ENCODE peak calls at places on chromosomes 1 and 21, in five cellular contexts. P is body of pancreas, I is dorsolateral prefrontal cortex, J is thyroid gland, F is Peyer's patch. Z is an unnamed sample. For H3K27me3, the result is how much of the 10 kb centered on the place peaks cover.

GRCh38 chr1:12069616-12070244 is 6.6 kb downstream of the TNFRSF8 start:
- DNase-seq in J (no peak), I (no peak), P (no peak), F (no peak), Z (peak)

GRCh38 chr1:243580072-243580471 is 270.0 kb downstream of the AKT3 start:
- DNase-seq in J (no peak), I (no peak), F (no peak), P (no peak), Z (peak)

GRCh38 chr21:34967509-34968289 is 81.4 kb downstream of the RUNX1 start:
- DNase-seq in J (no peak), F (no peak), P (no peak), I (no peak), Z (no peak)

GRCh38 chr1:44609412-44609767 is 64.9 kb downstream of the TMEM53 start:
- DNase-seq in J (peak), I (peak), P (peak), F (peak), Z (peak)

GRCh38 chr21:33127154-33127893 is 57.4 kb downstream of the OLIG1 start:
- DNase-seq in J (peak), F (peak), P (peak), I (peak), Z (peak)

GRCh38 chr1:37919277-37919676 is 27.6 kb downstream of the INPP5B start:
- DNase-seq in J (no peak), F (no peak), I (no peak), P (no peak), Z (peak)

GRCh38 chr1:170581041-170581440 is 49.1 kb downstream of the GORAB start:
- DNase-seq in I (no peak), F (no peak), P (no peak), J (peak), Z (no peak)

GRCh38 chr1:94095112-94095637 is 25.8 kb downstream of the ABCA4 start:
- DNase-seq in I (peak), J (peak), F (peak), P (peak), Z (peak)

GRCh38 chr1:91952187-91952586 is 3.0 kb downstream of the BRDT start:
- DNase-seq in J (no peak), F (no peak), P (no peak), I (no peak), Z (no peak)

GRCh38 chr1:64913361-64914015 is 52.9 kb downstream of the JAK1 start:
- DNase-seq in P (no peak), J (no peak), F (no peak), I (no peak), Z (no peak)

GRCh38 chr1:100322436-100323211 is 29.7 kb upstream of the CDC14A start:
- DNase-seq in J (no peak), P (no peak), F (no peak), I (no peak), Z (no peak)

GRCh38 chr1:207628776-207629175 is 16.2 kb upstream of the CR1L start:
- DNase-seq in P (no peak), F (no peak), J (no peak), I (no peak), Z (no peak)

GRCh38 chr1:169392406-169392805 is 24.4 kb downstream of the BLZF1 start:
- DNase-seq in P (no peak), J (no peak), F (no peak), I (no peak), Z (no peak)

GRCh38 chr21:23968722-23969647 is 1638.3 kb downstream of the MRPL39 start:
- DNase-seq in F (peak), P (peak), I (no peak), J (no peak), Z (peak)

GRCh38 chr1:6424619-6425593 is at the start of gene ESPN:
- DNase-seq in J (no peak), P (no peak), I (no peak), F (no peak), Z (no peak)

GRCh38 chr1:24155011-24155782 is 12.3 kb upstream of the IL22RA1 start:
- DNase-seq in J (peak), I (no peak), F (peak), P (peak), Z (no peak)

GRCh38 chr1:172288611-172289010 is 131.9 kb upstream of the C1orf105 start:
- DNase-seq in F (no peak), P (no peak), J (no peak), I (no peak), Z (no peak)

GRCh38 chr1:107430540-107431228 is 289.8 kb downstream of the NTNG1 start:
- DNase-seq in P (peak), J (peak), F (peak), I (no peak), Z (peak)

DNA sequence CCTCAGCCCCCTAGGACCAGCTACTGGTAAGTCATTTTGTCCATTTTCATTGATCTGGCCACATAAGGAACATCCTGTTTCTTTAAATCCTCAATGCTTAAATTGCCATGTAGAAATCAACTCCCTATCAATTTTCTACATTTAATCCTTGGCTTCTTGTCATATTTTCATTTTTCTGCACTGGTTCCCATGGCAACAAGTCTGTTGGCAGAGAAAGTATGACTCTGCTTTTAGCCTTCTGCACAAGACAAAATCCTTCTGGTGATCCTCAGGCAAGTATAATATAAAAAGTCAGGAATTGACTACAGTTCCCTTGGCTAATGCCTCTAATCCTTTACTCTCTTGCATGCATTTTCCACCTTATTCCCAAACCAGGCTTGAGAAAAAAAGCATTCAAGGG is 65.0 kb downstream of the LRRC40 start:
- DNase-seq in F (no peak), I (no peak), P (no peak), J (no peak), Z (peak)
- H3K27ac ChIP-seq in F (no peak), I (peak), P (no peak), J (no peak), Z (peak)

GRCh38 chr1:47238935-47239640 is 7.1 kb upstream of the TAL1 start:
- DNase-seq in P (no peak), J (no peak), F (no peak), I (no peak), Z (no peak)

GRCh38 chr1:47232187-47232874 is at the start of gene TAL1:
- DNase-seq in J (no peak), I (no peak), F (no peak), P (no peak), Z (no peak)

GRCh38 chr1:47233165-47233564 is 1.1 kb upstream of the TAL1 start:
- DNase-seq in J (no peak), F (no peak), I (no peak), P (no peak), Z (no peak)

GRCh38 chr1:47235280-47235679 is 3.3 kb upstream of the TAL1 start:
- DNase-seq in J (no peak), I (no peak), P (no peak), F (no peak), Z (no peak)

GRCh38 chr1:47235822-47236221 is 3.8 kb upstream of the TAL1 start:
- DNase-seq in P (no peak), F (no peak), I (no peak), J (no peak), Z (no peak)
- H3K27me3 ChIP-seq in P (under half), F (under half), I (under half), J (under half), Z (under half)

DNA sequence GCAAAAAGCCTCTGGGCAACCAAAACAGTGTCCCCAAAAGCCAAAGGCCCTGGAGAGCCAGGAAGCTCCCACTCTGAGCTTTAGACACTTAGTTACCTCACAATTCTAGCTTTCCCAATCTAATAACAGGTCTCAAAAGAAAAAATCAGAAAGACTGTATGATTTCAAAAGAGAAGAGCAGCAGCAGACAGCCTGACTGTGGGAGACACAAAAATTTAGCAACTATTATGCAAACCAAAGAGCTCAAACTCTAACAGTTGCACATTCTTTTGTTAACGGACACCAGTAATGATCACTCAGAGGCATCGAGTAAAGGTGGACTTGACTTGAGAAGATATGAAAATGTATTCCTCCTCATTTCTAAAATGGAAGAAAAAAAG is 160.1 kb downstream of the SLC45A1 start:
- DNase-seq in J (no peak), P (no peak), I (no peak), F (no peak), Z (no peak)
- H3K27ac ChIP-seq in J (peak), P (no peak), I (no peak), F (no peak), Z (no peak)

DNA sequence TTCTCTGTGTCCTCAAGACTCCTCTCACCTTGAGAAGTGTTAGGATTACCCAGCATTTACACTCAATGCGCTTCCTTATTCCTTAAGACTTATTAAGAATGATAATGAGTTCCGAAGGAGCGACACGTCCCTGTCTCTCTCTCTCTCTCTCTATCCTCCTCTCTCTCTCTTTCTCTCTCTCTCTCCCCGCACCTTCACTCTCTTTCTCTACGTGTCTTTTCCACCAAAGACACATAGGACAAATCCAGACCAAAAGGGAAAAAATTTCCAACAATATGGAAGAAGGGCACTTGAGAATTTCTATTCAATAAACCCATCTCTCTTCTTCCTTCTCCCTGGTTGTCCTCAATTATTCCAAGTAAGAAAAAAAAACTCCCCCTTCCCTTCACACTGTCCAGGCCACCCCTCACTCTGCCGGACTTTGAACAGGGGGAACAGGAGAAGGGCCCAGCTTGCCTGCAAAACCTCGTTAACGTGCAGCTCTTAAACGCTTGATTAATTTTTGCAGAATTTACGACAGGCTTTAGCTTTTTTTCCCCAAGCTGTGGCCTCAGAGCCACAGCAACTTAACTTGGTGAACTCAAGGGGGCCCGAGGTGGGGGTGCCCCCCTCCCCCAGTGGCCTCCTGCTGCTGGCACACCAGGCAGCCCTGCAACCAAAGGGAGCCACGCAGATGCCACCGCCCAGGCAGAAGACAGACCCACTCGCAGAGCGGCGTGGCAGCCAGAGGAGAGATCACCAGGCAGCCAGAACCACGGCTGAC is 6.9 kb downstream of the CASZ1 start:
- DNase-seq in F (no peak), I (no peak), P (no peak), J (no peak), Z (no peak)
- H3K27me3 ChIP-seq in F (under half), I (under half), P (under half), J (under half), Z (half or more)

GRCh38 chr1:21337459-21337930 is 47.2 kb upstream of the ECE1 start:
- DNase-seq in I (no peak), P (no peak), F (no peak), J (no peak), Z (no peak)
- H3K27ac ChIP-seq in I (peak), P (peak), F (peak), J (peak), Z (peak)

GRCh38 chr1:36776949-36777348 is 257.4 kb downstream of the GRIK3 start:
- DNase-seq in P (no peak), J (no peak), I (no peak), F (no peak), Z (no peak)
- H3K27me3 ChIP-seq in P (under half), J (under half), I (under half), F (under half), Z (under half)

DNA sequence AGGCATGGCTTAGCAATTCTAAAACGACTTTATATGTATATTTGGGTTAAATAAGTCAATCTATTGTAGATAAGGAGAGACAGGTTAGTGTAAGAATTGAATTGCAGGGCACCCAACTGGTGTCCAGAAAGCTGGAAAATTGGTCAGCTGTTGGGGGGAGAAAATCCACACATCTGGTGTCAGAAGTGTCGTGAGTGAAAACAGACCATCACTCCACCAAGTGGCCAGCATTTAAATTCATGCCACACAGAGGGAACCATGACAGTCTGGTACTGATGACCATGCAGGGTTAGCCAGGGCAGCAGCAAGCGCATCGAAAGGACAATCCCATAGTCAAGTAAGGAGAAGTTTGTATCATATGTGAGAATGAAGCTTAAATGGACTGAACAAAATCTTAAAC is 11.7 kb downstream of the LAX1 start:
- DNase-seq in I (no peak), F (peak), P (no peak), J (no peak), Z (no peak)
- H3K27ac ChIP-seq in I (no peak), F (no peak), P (no peak), J (no peak), Z (no peak)

DNA sequence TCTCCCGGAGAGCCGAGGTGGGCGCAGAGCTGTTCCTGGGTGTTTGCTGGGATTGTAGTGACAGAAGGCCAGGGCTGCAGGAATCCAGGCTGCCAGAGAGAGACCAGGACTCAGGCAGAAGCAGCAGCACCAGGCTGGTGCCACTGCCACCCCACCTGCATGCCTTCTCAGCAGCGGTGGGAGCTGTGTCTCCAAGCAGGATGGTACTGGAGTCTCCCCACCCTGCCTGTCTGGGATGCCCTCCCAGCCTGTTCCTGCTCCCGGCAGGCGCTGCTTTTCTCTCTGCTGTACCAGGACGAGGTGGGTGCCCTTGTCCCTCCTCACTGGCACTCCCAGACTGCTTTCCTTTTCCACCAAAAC is 4.5 kb upstream of the HES4 start:
- DNase-seq in P (no peak), I (no peak), F (no peak), J (no peak), Z (no peak)
- H3K27me3 ChIP-seq in P (under half), I (under half), F (under half), J (under half), Z (under half)

GRCh38 chr1:32953495-32953894 is 11.1 kb downstream of the RNF19B start:
- DNase-seq in P (no peak), J (no peak), I (no peak), F (no peak), Z (peak)
- H3K27ac ChIP-seq in P (no peak), J (no peak), I (no peak), F (no peak), Z (peak)

GRCh38 chr1:29706936-29707335 is 470.6 kb downstream of the PTPRU start:
- DNase-seq in J (peak), I (no peak), P (no peak), F (peak), Z (no peak)
- H3K27me3 ChIP-seq in J (under half), I (under half), P (under half), F (under half), Z (under half)